ENCODE peak calls at places on chromosomes 13 and 19, in four cellular contexts. O is effector memory CD4-positive, alpha-beta T cell; X is GM23248; L is psoas muscle. E is an unnamed sample.
A peak's percentile ranks its signal among the peaks of the same experiment; 100 is the strongest.

GRCh38 chr13:48400820-48401219 is 12.1 kb downstream of the LPAR6 start:
- DNase-seq in X (peak; percentile 80), L (no peak), O (no peak), E (no peak)

GRCh38 chr13:99303863-99304521 is 3.2 kb downstream of the GPR183 start:
- DNase-seq in L (no peak), O (peak; percentile 57), X (no peak), E (no peak)

GRCh38 chr13:51557875-51558604 is 26.2 kb upstream of the WDFY2 start:
- DNase-seq in X (peak; percentile 97), O (no peak), L (no peak), E (no peak)

GRCh38 chr19:3270908-3271307 is 46.4 kb downstream of the CELF5 start:
- DNase-seq in L (no peak), X (peak; percentile 73), O (peak; percentile 14), E (peak; percentile 64)

GRCh38 chr19:46812898-46813569 is 24.6 kb upstream of the SLC1A5 start:
- DNase-seq in O (no peak), L (no peak), X (no peak), E (no peak)

GRCh38 chr13:99421758-99422555 is 79.3 kb upstream of the TM9SF2 start:
- DNase-seq in X (no peak), O (no peak), L (peak; percentile 19), E (no peak)

GRCh38 chr19:3507371-3508120 is 1.4 kb downstream of the FZR1 start:
- DNase-seq in L (no peak), O (peak; percentile 29), X (peak; percentile 52), E (peak; percentile 31)

GRCh38 chr19:55179570-55180484 is at the start of gene SYT5:
- DNase-seq in X (peak; percentile 59), L (no peak), O (no peak), E (peak; percentile 32)

GRCh38 chr13:84192125-84192524 is 309.9 kb upstream of the SLITRK1 start:
- DNase-seq in X (peak; percentile 74), L (no peak), O (no peak), E (no peak)

GRCh38 chr13:110047511-110047910 is 259.4 kb downstream of the COL4A1 start:
- DNase-seq in O (no peak), L (no peak), X (no peak), E (no peak)

GRCh38 chr19:44672226-44672625 is 944 bp downstream of the CEACAM19 start:
- DNase-seq in O (no peak), L (no peak), X (no peak), E (no peak)

GRCh38 chr13:25847145-25847544 is 204.7 kb downstream of the SHISA2 start:
- DNase-seq in O (no peak), X (no peak), L (no peak), E (peak; percentile 65)

GRCh38 chr19:35484637-35485036 is 5.6 kb downstream of the KRTDAP start:
- DNase-seq in O (no peak), X (no peak), L (no peak), E (no peak)

GRCh38 chr13:25377244-25377962 is 5.6 kb downstream of the ATP8A2 start:
- DNase-seq in X (no peak), O (no peak), L (no peak), E (no peak)

GRCh38 chr13:33917135-33917534 is 99.2 kb downstream of the RFC3 start:
- DNase-seq in X (no peak), O (no peak), L (no peak), E (no peak)

GRCh38 chr19:13553880-13554400 is 47.7 kb upstream of the CACNA1A start:
- DNase-seq in X (peak; percentile 5), L (no peak), O (no peak), E (no peak)

GRCh38 chr13:53206455-53206854 is 177.8 kb downstream of the OLFM4 start:
- DNase-seq in X (peak; percentile 24), L (no peak), O (no peak), E (no peak)

GRCh38 chr13:42553098-42554046 is 20.6 kb upstream of the TNFSF11 start:
- DNase-seq in L (no peak), O (no peak), X (peak; percentile 26), E (no peak)

GRCh38 chr19:10214784-10215183 is 16.3 kb downstream of the S1PR2 start:
- DNase-seq in X (peak; percentile 79), O (no peak), L (no peak), E (no peak)

GRCh38 chr13:90918551-90918950 is 428.9 kb upstream of the MIR17HG start:
- DNase-seq in O (no peak), L (no peak), X (peak; percentile 45), E (no peak)

GRCh38 chr19:3556978-3557460 is 367 bp downstream of the MFSD12 start:
- DNase-seq in O (peak; percentile 72), X (peak; percentile 72), L (peak; percentile 76), E (peak; percentile 49)

GRCh38 chr13:37361608-37362007 is 237.0 kb downstream of the POSTN start:
- DNase-seq in X (no peak), L (no peak), O (no peak), E (no peak)

GRCh38 chr13:94662274-94662945 is 49.9 kb downstream of the SOX21 start:
- DNase-seq in O (no peak), L (no peak), X (no peak), E (no peak)

GRCh38 chr13:100389617-100390016 is 199.0 kb downstream of the GGACT start:
- DNase-seq in X (no peak), L (no peak), O (no peak), E (no peak)

GRCh38 chr19:38134538-38135149 is 89.4 kb downstream of the DPF1 start:
- DNase-seq in L (no peak), O (no peak), X (peak; percentile 65), E (no peak)

GRCh38 chr13:20525144-20525600 is 485 bp downstream of the CRYL1 start:
- DNase-seq in X (peak; percentile 44), O (no peak), L (peak; percentile 70), E (peak; percentile 54)

GRCh38 chr19:58170860-58171259 is 12.0 kb upstream of the ZNF274 start:
- DNase-seq in X (peak; percentile 62), L (no peak), O (no peak), E (no peak)

GRCh38 chr19:58166268-58166667 is 15.7 kb upstream of the ZNF329 start:
- DNase-seq in O (no peak), X (no peak), L (no peak), E (no peak)

GRCh38 chr19:58166708-58167280 is 16.1 kb upstream of the ZNF274 start:
- DNase-seq in X (peak; percentile 9), L (no peak), O (no peak), E (no peak)
- H3K9me3 ChIP-seq in X (peaks cover 3% of the 10 kb centered on the region), L (peaks cover 74% of the 10 kb centered on the region), O (peaks cover 44% of the 10 kb centered on the region), E (peaks cover 54% of the 10 kb centered on the region)

DNA sequence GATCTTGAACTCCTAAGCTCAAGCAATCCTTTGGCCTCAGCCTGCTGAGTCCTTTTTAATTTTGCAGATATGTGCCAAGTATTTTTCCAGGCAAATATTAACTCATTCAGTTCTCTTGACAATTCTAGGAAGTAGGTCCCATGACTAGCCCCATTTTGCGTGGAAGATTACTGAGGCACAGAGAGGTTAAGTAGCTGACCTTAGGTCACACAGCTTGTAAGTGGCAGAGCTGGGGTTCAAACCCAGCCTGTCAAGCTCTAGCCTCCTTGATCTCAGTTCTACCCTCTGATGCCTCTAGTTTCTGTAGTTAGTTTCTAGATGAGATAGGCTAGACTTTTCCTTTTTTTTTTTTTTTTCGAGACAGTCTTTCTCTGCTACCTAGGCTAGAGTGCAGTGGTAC is 18.1 kb downstream of the CYP4F22 start:
- DNase-seq in O (no peak), L (no peak), X (no peak), E (no peak)
- H3K9me3 ChIP-seq in O (no peaks in the 10 kb centered on the region), L (no peaks in the 10 kb centered on the region), X (no peaks in the 10 kb centered on the region), E (no peaks in the 10 kb centered on the region)

GRCh38 chr19:56383826-56384605 is 9.3 kb downstream of the ZNF582 start:
- DNase-seq in X (peak; percentile 59), O (no peak), L (no peak), E (no peak)
- H3K9me3 ChIP-seq in X (no peaks in the 10 kb centered on the region), O (peaks cover 31% of the 10 kb centered on the region), L (peaks cover 60% of the 10 kb centered on the region), E (peaks cover 63% of the 10 kb centered on the region)

DNA sequence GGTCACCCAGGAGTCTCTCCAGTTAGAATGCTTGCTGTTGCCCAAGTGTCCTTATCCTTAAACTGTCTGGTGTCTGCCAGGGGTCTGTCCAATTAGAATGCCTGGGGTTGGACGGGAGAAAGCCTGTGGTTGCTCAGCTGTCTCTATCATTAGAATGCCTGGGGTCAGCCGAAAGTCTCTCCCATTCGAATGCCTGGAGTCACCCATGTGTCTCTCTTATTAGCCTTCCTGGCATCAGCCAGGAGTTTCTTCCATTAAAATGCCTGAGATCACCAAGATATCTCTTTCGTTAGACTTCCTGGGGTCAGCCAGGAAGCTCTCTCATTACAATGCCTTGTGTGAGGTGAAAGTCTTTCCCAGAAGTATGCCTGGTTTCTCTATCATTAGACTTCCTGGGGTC is 1521.0 kb downstream of the UQCRFS1 start:
- DNase-seq in X (no peak), O (no peak), L (no peak), E (no peak)
- H3K9me3 ChIP-seq in X (no peaks in the 10 kb centered on the region), O (peaks cover 6% of the 10 kb centered on the region), L (no peaks in the 10 kb centered on the region), E (peaks cover 2% of the 10 kb centered on the region)

DNA sequence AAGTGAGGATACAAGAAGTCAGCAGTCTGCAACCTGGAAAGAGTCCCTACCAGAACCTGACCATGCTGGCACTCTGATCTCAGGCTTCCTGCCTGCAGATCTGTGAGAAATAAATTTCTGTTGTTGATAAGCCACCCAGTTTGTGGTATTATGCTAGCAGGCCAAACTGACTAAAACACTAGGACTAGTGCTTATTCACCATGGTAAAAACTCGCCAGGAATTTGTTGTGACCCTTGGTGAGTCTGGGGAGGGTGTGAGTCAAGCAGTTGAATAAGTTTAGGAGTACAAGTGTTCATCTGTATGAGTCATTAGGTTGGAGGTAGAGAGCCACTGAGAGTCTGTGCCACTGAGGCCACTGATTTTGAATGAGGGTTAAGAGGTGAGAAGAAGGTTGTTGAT is 3.6 kb downstream of the ZIK1 start:
- DNase-seq in X (peak; percentile 97), O (no peak), L (no peak), E (no peak)
- H3K9me3 ChIP-seq in X (no peaks in the 10 kb centered on the region), O (peaks cover 60% of the 10 kb centered on the region), L (peaks cover 64% of the 10 kb centered on the region), E (peaks cover 89% of the 10 kb centered on the region)

GRCh38 chr19:23986623-23987022 is 71.9 kb downstream of the ZNF726 start:
- DNase-seq in X (no peak), O (no peak), L (no peak), E (no peak)

GRCh38 chr19:23980805-23981204 is 66.1 kb downstream of the ZNF726 start:
- DNase-seq in X (no peak), O (no peak), L (no peak), E (no peak)

GRCh38 chr19:23983406-23983805 is 68.7 kb downstream of the ZNF726 start:
- DNase-seq in X (peak; percentile 1), O (no peak), L (no peak), E (no peak)

GRCh38 chr19:23978068-23978467 is 63.4 kb downstream of the ZNF726 start:
- DNase-seq in L (no peak), X (no peak), O (no peak), E (no peak)

GRCh38 chr19:23981863-23982262 is 67.2 kb downstream of the ZNF726 start:
- DNase-seq in X (no peak), O (no peak), L (no peak), E (no peak)
- H3K9me3 ChIP-seq in X (no peaks in the 10 kb centered on the region), O (no peaks in the 10 kb centered on the region), L (no peaks in the 10 kb centered on the region), E (no peaks in the 10 kb centered on the region)